ENCODE peak calls at places on chromosomes 6 and 20, in five cellular contexts. A, X, U, L and B are unnamed samples.

GRCh38 chr20:32820000-32820697 is 395 bp downstream of the MAPRE1 start:
- DNase-seq in A (no peak), X (peak), U (no peak), L (peak), B (peak)

GRCh38 chr6:166588691-166589333 is 2.3 kb upstream of the RAMACL start:
- DNase-seq in A (no peak), X (no peak), U (no peak), L (no peak), B (no peak)

GRCh38 chr6:8017276-8017701 is 46.9 kb downstream of the BLOC1S5 start:
- DNase-seq in A (no peak), X (no peak), U (no peak), L (no peak), B (peak)

GRCh38 chr20:25054133-25054820 is 3.7 kb downstream of the ACSS1 start:
- DNase-seq in A (peak), X (no peak), U (peak), L (peak), B (no peak)

GRCh38 chr6:141451508-141452353 is 681.0 kb upstream of the GJE1 start:
- DNase-seq in A (no peak), X (no peak), U (no peak), L (no peak), B (no peak)

GRCh38 chr6:52352239-52353008 is 9.5 kb upstream of the PAQR8 start:
- DNase-seq in A (no peak), X (no peak), U (no peak), L (peak), B (peak)

GRCh38 chr6:157089851-157090250 is 233.5 kb downstream of the TMEM242 start:
- DNase-seq in A (no peak), X (no peak), U (no peak), L (no peak), B (no peak)

GRCh38 chr20:38000293-38000692 is 33.0 kb downstream of the TTI1 start:
- DNase-seq in A (no peak), X (no peak), U (no peak), L (no peak), B (no peak)

GRCh38 chr6:15969236-15969778 is 159.6 kb upstream of the MYLIP start:
- DNase-seq in A (no peak), X (no peak), U (no peak), L (no peak), B (no peak)

GRCh38 chr6:130314271-130314670 is 51.5 kb upstream of the TMEM200A start:
- DNase-seq in A (no peak), X (no peak), U (no peak), L (no peak), B (no peak)

GRCh38 chr20:62710886-62711702 is 2.5 kb downstream of the NTSR1 start:
- DNase-seq in A (no peak), X (peak), U (peak), L (no peak), B (no peak)

GRCh38 chr20:44646023-44646640 is 5.4 kb downstream of the ADA start:
- DNase-seq in A (peak), X (no peak), U (no peak), L (no peak), B (peak)

GRCh38 chr6:129370268-129370916 is 339.6 kb downstream of the ARHGAP18 start:
- DNase-seq in A (peak), X (no peak), U (no peak), L (no peak), B (no peak)

GRCh38 chr20:50071039-50071888 is 41.7 kb downstream of the UBE2V1 start:
- DNase-seq in A (peak), X (peak), U (peak), L (peak), B (peak)
- H3K4me3 ChIP-seq in A (peak), X (no peak), U (peak), L (peak), B (peak)

DNA sequence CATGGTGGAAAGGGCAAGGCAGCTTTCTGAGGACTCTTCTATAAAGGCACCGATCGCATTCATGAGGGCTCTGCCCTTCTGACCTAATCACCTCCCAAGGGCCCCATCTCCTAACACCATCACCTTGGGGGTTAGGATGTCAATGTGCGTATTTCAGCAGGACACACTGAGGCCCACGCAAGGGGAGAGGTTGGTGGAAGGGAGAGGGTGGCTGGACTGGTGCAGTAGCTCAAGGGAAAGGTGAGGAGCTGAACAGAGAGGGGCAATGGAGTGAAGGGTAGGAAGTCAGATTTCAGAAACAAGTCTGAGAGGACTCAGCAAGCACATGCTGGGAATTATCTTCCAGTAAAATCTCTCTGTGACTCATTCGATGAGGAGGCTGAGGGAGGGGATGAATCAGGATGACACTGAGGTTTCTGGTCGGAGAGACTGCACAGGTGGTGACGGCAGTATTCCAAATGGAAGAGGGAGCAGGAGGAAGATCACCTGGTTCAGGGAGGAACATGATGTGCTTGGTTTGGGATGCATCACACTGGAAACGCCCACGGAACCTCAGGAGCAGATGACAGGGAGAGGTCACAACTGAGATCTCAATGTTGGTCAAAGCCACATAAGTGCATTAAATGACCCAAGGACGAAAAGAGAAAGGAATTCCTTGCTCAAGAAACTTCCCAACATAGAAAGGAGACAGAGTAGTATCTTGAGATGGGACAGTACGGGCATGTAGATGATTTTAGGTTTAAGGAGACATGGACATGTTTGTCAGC is 67.1 kb downstream of the TFAP2A start:
- DNase-seq in A (no peak), X (no peak), U (no peak), L (no peak), B (no peak)
- TF ChIP-seq CTCF in A (no peak), X (no peak), U (no peak), L (no peak), B (no peak)

DNA sequence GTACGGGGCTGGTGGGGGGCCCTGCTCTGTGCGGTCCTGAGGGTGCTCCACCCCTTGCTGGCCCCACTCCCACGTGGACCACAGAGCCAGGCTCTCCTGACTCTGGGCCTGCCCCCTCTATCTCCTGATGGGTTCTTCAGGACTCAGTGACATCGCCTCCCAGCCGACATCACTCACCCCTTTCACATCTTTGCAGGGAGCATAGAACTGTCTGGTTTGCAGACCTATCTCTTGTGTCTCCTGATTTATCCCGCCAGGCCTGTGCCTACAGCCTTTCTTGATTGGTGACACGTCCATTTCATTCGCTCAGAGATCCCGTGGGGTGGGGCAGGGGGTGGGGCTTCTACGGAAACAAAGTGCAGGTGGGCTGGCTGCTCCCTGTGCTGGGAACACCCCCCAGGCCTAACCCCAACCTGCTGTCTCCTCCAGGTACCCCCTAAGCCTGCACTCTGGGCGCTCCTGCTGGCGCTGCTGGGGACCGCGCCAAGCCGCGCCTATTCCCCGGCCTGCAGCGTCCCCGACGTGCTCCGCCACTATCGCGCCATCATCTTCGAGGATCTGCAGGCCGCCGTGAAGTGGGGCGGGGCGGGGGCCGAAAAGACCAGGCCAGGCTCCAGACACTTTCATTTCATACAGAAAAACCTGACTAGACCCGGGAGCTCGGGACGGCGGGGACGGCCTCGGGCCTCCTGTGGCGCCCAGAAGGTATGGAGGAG is 1.7 kb downstream of the C20orf204 start:
- DNase-seq in A (no peak), X (peak), U (no peak), L (no peak), B (no peak)
- H3K4me3 ChIP-seq in A (peak), X (no peak), U (peak), L (no peak), B (peak)

GRCh38 chr6:111894272-111894671 is 21.0 kb upstream of the FYN start:
- DNase-seq in A (no peak), X (no peak), U (no peak), L (no peak), B (no peak)
- TF ChIP-seq CTCF in A (no peak), X (no peak), U (no peak), L (no peak), B (no peak)